ENCODE peak calls at places on chromosomes 4 and X, in five cellular contexts. O is left ventricle myocardium superior; E is activated CD8-positive, alpha-beta memory T cell treated with anti-CD3 and anti-CD28 coated beads for 24 hours; I is Kasumi-1; T is anterior cingulate cortex. C is an unnamed sample.

GRCh38 chrX:110108381-110108796 is 105.5 kb downstream of the TMEM164 start:
- DNase-seq in E (no peak), I (peak), O (no peak), T (no peak), C (no peak)

GRCh38 chr4:165873298-165874071 is 448 bp downstream of the TLL1 start:
- DNase-seq in T (no peak), E (no peak), O (peak), I (peak), C (peak)

GRCh38 chr4:183532823-183533222 is 28.0 kb downstream of the ING2 start:
- DNase-seq in I (no peak), T (no peak), O (no peak), E (no peak), C (no peak)

GRCh38 chr4:60389636-60390035 is 810.5 kb upstream of the ADGRL3 start:
- DNase-seq in T (no peak), E (no peak), I (no peak), O (no peak), C (no peak)

GRCh38 chrX:54529166-54529558 is 857 bp upstream of the GNL3L start:
- DNase-seq in T (no peak), I (no peak), E (no peak), O (no peak), C (no peak)

GRCh38 chr4:106809083-106809482 is 227.0 kb downstream of the DKK2 start:
- DNase-seq in I (peak), O (no peak), T (no peak), E (no peak), C (no peak)

GRCh38 chrX:50805316-50805715 is 8.7 kb downstream of the SHROOM4 start:
- DNase-seq in T (no peak), E (no peak), I (no peak), O (no peak), C (no peak)

GRCh38 chr4:24897639-24898038 is 15.2 kb downstream of the CCDC149 start:
- DNase-seq in O (no peak), E (no peak), I (no peak), T (no peak), C (no peak)

GRCh38 chr4:61923179-61923578 is 723.1 kb downstream of the ADGRL3 start:
- DNase-seq in O (no peak), T (no peak), E (no peak), I (no peak), C (no peak)

GRCh38 chrX:153924149-153924861 is 1.8 kb downstream of the ARHGAP4 start:
- DNase-seq in I (peak), O (no peak), T (no peak), E (no peak), C (peak)

GRCh38 chr4:189940178-189941004 is at the start of gene FRG1:
- DNase-seq in O (peak), T (no peak), E (peak), I (no peak), C (peak)

C was measured in kidney.